ENCODE peak calls at places on chromosomes 13 and 19, in nine cellular contexts. W is spleen, U is psoas muscle, M is cardiac fibroblast, S is tibial nerve, L is AG09309, Z is ovary, H is colonic mucosa, K is fibroblast of lung. A is an unnamed sample.

GRCh38 chr13:42899266-42899665 is 92.8 kb downstream of the EPSTI1 start:
- DNase-seq in W (no peak), U (no peak), M (no peak), S (no peak), L (no peak), Z (no peak), H (no peak), K (no peak), A (no peak)

GRCh38 chr19:30095171-30095570 is 153.1 kb downstream of the URI1 start:
- DNase-seq in W (peak), U (peak), M (no peak), S (no peak), L (no peak), Z (no peak), H (no peak), K (no peak), A (peak)

GRCh38 chr19:38290631-38291147 is 13.4 kb upstream of the C19orf33 start:
- DNase-seq in W (no peak), U (no peak), M (peak), S (no peak), L (peak), Z (no peak), H (no peak), K (peak), A (peak)

GRCh38 chr13:64928704-64929499 is 2301.2 kb downstream of the PCDH9 start:
- DNase-seq in W (no peak), U (no peak), M (peak), S (no peak), L (peak), Z (no peak), H (no peak), K (peak), A (no peak)

GRCh38 chr19:48403606-48404005 is 10.1 kb downstream of the GRIN2D start:
- DNase-seq in W (peak), U (no peak), M (peak), S (no peak), L (no peak), Z (no peak), H (peak), K (peak), A (peak)

GRCh38 chr19:4575978-4576933 is 16.8 kb upstream of the SEMA6B start:
- DNase-seq in W (peak), U (peak), M (peak), S (peak), L (no peak), Z (peak), H (peak), K (peak), A (peak)

GRCh38 chr19:55647732-55648656 is at the start of gene CCDC106:
- DNase-seq in W (peak), U (peak), M (peak), S (peak), L (no peak), Z (peak), H (peak), K (peak), A (peak)

GRCh38 chr13:79519252-79519651 is 38.3 kb downstream of the NDFIP2 start:
- DNase-seq in W (no peak), U (no peak), M (peak), S (no peak), L (no peak), Z (no peak), H (no peak), K (peak), A (no peak)

GRCh38 chr19:30788105-30788765 is 416.1 kb downstream of the ZNF536 start:
- DNase-seq in W (no peak), U (no peak), M (no peak), S (peak), L (no peak), Z (no peak), H (no peak), K (no peak), A (no peak)

GRCh38 chr19:38417146-38417543 is 8.9 kb downstream of the RASGRP4 start:
- DNase-seq in W (no peak), U (no peak), M (no peak), S (no peak), L (no peak), Z (no peak), H (no peak), K (no peak), A (no peak)

GRCh38 chr19:15422311-15423075 is 3.7 kb upstream of the AKAP8L start:
- DNase-seq in W (no peak), U (peak), M (no peak), S (no peak), L (no peak), Z (no peak), H (no peak), K (no peak), A (no peak)

GRCh38 chr13:93689333-93689732 is 462.7 kb downstream of the GPC6 start:
- DNase-seq in W (no peak), U (no peak), M (no peak), S (no peak), L (no peak), Z (no peak), H (no peak), K (peak), A (no peak)

GRCh38 chr13:50400930-50401553 is 385.8 kb downstream of the KCNRG start:
- DNase-seq in W (no peak), U (no peak), M (peak), S (no peak), L (peak), Z (no peak), H (no peak), K (peak), A (no peak)

GRCh38 chr13:111398715-111399299 is 78.4 kb downstream of the TEX29 start:
- DNase-seq in W (peak), U (no peak), M (no peak), S (no peak), L (no peak), Z (no peak), H (no peak), K (no peak), A (no peak)

GRCh38 chr13:96948127-96948526 is 46.1 kb downstream of the OXGR1 start:
- DNase-seq in W (no peak), U (no peak), M (no peak), S (no peak), L (no peak), Z (no peak), H (no peak), K (no peak), A (no peak)

GRCh38 chr13:48251616-48252081 is 18.6 kb downstream of the ITM2B start:
- DNase-seq in W (no peak), U (no peak), M (peak), S (no peak), L (no peak), Z (peak), H (no peak), K (peak), A (no peak)

GRCh38 chr19:2308114-2308556 is at the start of gene LINGO3:
- DNase-seq in W (no peak), U (no peak), M (no peak), S (no peak), L (no peak), Z (no peak), H (no peak), K (no peak), A (no peak)

GRCh38 chr19:511101-511841 is 4.0 kb downstream of the TPGS1 start:
- DNase-seq in W (peak), U (peak), M (peak), S (no peak), L (no peak), Z (no peak), H (peak), K (peak), A (no peak)

GRCh38 chr19:45442927-45443461 is 19.3 kb upstream of the ERCC1 start:
- DNase-seq in W (peak), U (no peak), M (peak), S (peak), L (no peak), Z (no peak), H (peak), K (peak), A (no peak)

GRCh38 chr13:99702687-99703319 is 201.5 kb downstream of the TM9SF2 start:
- DNase-seq in W (no peak), U (no peak), M (no peak), S (no peak), L (no peak), Z (no peak), H (no peak), K (no peak), A (no peak)

GRCh38 chr19:48897181-48897580 is 1.4 kb downstream of the TULP2 start:
- DNase-seq in W (no peak), U (no peak), M (no peak), S (no peak), L (no peak), Z (no peak), H (no peak), K (no peak), A (no peak)

GRCh38 chr13:99220199-99220931 is 19.7 kb downstream of the UBAC2 start:
- DNase-seq in W (no peak), U (no peak), M (no peak), S (no peak), L (no peak), Z (no peak), H (no peak), K (no peak), A (no peak)

GRCh38 chr19:1038995-1039645 is 787 bp upstream of the ABCA7 start:
- DNase-seq in W (peak), U (peak), M (no peak), S (no peak), L (no peak), Z (no peak), H (no peak), K (peak), A (no peak)

GRCh38 chr13:110137677-110138008 is 169.3 kb downstream of the COL4A1 start:
- DNase-seq in W (no peak), U (no peak), M (no peak), S (peak), L (no peak), Z (no peak), H (peak), K (no peak), A (no peak)

GRCh38 chr13:33180009-33180804 is 105.3 kb downstream of the STARD13 start:
- DNase-seq in W (no peak), U (no peak), M (no peak), S (no peak), L (no peak), Z (no peak), H (no peak), K (no peak), A (no peak)

GRCh38 chr13:100787899-100788298 is 113.3 kb upstream of the TMTC4 start:
- DNase-seq in W (no peak), U (no peak), M (no peak), S (no peak), L (no peak), Z (no peak), H (no peak), K (no peak), A (no peak)

GRCh38 chr19:23789246-23789645 is 30.6 kb upstream of the ZNF681 start:
- DNase-seq in W (no peak), U (no peak), M (no peak), S (no peak), L (no peak), Z (no peak), H (no peak), K (no peak), A (no peak)

GRCh38 chr13:75225288-75225687 is 256.7 kb downstream of the TBC1D4 start:
- DNase-seq in W (no peak), U (no peak), M (no peak), S (no peak), L (no peak), Z (no peak), H (no peak), K (no peak), A (no peak)

GRCh38 chr19:35483089-35483488 is 7.2 kb downstream of the KRTDAP start:
- DNase-seq in W (peak), U (no peak), M (no peak), S (no peak), L (no peak), Z (no peak), H (no peak), K (no peak), A (no peak)

DNA sequence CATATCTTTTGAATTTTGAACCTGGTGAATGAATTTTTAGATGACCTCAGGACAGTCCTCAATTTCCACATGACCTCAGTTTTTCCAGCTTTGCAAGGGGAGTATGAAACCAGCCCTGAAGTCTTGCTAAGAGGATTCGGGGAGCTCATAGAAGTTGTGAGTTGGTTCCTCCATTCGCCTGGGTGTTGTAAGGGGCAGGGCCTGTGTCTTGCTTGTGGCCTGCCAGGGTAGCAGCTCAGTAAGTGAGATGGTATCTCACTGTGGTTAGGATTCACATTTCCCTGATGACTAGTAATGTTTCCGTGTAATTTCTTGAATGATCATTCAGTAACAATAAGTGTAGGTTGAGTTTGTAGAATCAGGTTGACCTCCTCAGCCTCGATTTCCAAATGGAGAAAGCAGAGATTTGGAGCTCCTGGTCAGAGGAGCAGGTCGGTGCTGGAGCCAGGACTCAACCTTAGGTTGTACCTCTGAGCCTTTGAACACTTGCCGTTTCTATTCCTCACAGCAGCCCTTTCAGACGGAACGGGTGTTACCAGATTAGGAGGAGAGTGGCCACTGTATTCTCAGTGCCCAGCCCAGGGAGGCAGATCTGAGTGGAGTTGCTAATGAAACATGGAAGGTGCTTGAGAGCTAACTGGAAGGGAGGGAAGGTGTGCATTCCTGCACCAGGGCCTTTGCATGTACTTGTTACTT is 14.6 kb downstream of the NACC1 start:
- DNase-seq in W (no peak), U (no peak), M (peak), S (no peak), L (no peak), Z (no peak), H (no peak), K (peak), A (no peak)
- H3K4me3 ChIP-seq in W (no peak), U (no peak), M (no peak), S (no peak), L (no peak), Z (no peak), H (no peak), K (no peak), A (no peak)

DNA sequence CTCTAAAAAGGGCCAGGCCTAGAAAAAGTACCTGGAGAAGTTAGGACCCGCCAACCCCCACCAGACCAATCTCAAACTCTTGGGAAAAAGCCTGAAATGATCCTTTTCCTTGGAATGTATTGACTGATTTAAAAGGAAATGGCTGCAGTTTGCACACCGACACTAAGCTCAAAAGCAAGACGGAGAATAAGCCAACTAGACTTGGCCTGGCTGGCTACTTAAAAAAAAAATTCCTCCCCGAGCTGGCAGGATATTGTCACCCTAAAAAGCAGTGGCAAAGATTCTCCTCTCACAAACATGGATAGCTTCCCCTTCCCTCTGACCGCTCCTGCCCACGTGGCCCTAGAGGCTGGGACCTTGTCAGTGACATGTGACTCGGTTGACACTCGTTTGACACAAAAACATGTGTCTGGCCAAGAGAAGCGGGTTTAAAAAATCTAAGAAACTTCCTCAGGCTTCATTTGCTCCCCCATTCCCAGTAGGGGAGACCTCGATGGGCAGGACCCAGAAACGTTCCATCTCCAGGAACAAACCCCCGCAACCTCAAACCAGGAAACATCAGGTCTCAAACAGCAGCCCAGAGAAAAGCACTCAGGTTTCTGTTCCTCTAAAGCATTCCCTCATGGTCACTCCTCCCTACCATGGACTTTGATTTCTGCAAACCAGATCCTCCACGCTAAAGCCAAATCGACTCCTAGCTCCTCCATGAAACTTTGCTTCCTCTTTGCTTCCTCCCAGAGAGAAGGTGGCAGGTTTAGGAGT is 1.3 kb downstream of the RFX1 start:
- DNase-seq in W (peak), U (peak), M (peak), S (peak), L (no peak), Z (no peak), H (peak), K (no peak), A (peak)
- H3K4me3 ChIP-seq in W (peak), U (peak), M (no peak), S (no peak), L (peak), Z (no peak), H (peak), K (peak), A (peak)

GRCh38 chr19:11420429-11420893 is 1.3 kb upstream of the RGL3 start:
- DNase-seq in W (peak), U (peak), M (peak), S (peak), L (no peak), Z (peak), H (peak), K (no peak), A (peak)
- H3K4me3 ChIP-seq in W (peak), U (peak), M (peak), S (peak), L (no peak), Z (peak), H (peak), K (no peak), A (peak)

GRCh38 chr19:19461306-19461670 is 54.1 kb downstream of the TSSK6 start:
- DNase-seq in W (no peak), U (no peak), M (peak), S (no peak), L (no peak), Z (no peak), H (no peak), K (no peak), A (no peak)

GRCh38 chr19:19460761-19461265 is 54.5 kb downstream of the TSSK6 start:
- DNase-seq in W (peak), U (peak), M (peak), S (peak), L (no peak), Z (peak), H (peak), K (no peak), A (peak)

GRCh38 chr19:19459099-19459498 is 53.6 kb downstream of the GATAD2A start:
- DNase-seq in W (no peak), U (no peak), M (peak), S (no peak), L (no peak), Z (no peak), H (no peak), K (no peak), A (no peak)

GRCh38 chr19:19460258-19460731 is 54.8 kb downstream of the GATAD2A start:
- DNase-seq in W (peak), U (no peak), M (peak), S (no peak), L (no peak), Z (no peak), H (no peak), K (no peak), A (peak)

DNA sequence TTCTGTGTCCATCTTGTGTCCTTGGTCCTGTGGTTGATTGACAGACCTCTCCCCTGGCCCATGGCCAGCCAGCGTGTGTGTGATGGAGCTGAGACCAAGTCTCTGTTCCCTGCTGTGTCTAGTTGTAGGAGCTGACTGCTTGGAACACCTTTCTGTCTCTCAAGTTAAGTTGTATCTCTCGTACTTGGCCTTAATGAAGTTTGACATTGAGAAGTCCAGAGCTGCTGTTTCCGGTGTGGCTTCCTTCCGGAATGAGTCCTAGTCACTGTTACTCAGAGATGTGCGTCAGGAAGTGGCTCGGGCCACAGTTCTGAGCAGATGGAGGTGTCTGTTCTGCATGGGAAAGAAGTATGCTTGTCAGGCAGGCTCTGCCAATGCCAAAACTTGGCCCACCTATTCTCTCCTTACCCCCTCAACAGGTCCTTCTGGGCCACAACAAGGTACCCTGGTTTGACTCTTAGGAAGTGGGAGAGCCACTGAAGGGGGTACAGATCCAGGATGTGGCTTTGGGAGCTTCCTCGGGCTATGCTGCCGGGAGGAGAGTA is 54.3 kb downstream of the GATAD2A start:
- DNase-seq in W (peak), U (no peak), M (peak), S (no peak), L (peak), Z (no peak), H (no peak), K (peak), A (peak)
- H3K4me3 ChIP-seq in W (peak), U (peak), M (no peak), S (no peak), L (no peak), Z (no peak), H (no peak), K (no peak), A (peak)

DNA sequence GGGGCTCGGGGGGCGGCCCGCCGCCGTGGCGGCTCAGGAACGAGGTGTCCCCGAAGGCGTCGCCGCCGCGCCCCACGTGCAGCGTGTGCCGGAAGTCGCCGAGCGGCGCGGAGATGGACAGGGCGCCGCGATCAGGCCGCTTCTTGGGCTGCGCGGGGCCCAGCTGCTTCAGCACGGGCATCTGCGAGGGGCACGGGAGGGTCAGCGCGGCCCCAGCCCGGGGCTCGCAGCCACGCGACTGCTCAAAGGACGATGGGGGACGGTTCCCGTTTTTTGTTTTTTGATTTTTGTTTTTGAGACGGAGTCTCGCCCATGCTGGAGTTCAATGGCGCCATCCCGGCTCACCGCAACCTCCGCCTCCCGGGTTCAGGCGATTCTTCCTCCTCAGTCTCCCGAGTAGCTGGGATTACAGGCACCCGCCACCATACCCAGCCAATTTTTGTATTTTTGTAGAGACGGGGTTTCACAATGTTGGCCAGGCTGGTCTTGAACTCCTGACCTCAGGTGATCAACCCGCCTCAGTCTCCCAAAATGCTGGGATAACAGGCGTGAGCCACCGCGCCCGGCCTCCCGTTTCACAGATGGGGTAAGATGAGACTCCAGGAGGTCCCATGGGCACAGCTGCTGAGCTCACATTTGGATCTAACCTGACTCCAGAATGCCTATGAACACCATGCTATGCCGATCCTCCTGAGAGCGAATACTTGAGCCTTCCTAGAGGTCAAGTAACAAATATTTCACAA is 2.0 kb upstream of the LENG9 start:
- DNase-seq in W (peak), U (peak), M (no peak), S (no peak), L (no peak), Z (no peak), H (peak), K (no peak), A (peak)
- H3K4me3 ChIP-seq in W (no peak), U (no peak), M (no peak), S (no peak), L (no peak), Z (no peak), H (no peak), K (no peak), A (no peak)

A was measured in kidney.